ENCODE peak calls at places on chromosomes 6 and 20, in eight cellular contexts. G is DND-41, J is spleen, R is fibroblast of mammary gland, U is endothelial cell of umbilical vein, L is heart left ventricle, O is PC-3, F is HFFc6. Z is an unnamed sample.

GRCh38 chr6:113328886-113329381 is 528.2 kb upstream of the MARCKS start:
- DNase-seq in U (no peak), O (no peak), L (no peak), J (no peak), F (no peak), R (peak; percentile 12), G (no peak), Z (no peak)

GRCh38 chr6:112298021-112298745 is 43.8 kb upstream of the LAMA4 start:
- DNase-seq in G (no peak), O (peak; percentile 73), U (peak; percentile 85), F (peak; percentile 94), J (no peak), L (no peak), R (peak; percentile 97), Z (no peak)

GRCh38 chr6:111809264-111809663 is 64.0 kb downstream of the FYN start:
- DNase-seq in R (peak; percentile 67), F (no peak), O (no peak), G (no peak), J (no peak), L (no peak), U (no peak), Z (no peak)

GRCh38 chr6:170371588-170371987 is 65.0 kb downstream of the FAM120B start:
- DNase-seq in J (no peak), O (no peak), G (peak; percentile 17), L (no peak), R (no peak), F (no peak), U (no peak), Z (peak; percentile 25)

GRCh38 chr6:149107520-149107919 is 210.0 kb upstream of the TAB2 start:
- DNase-seq in F (no peak), O (no peak), U (no peak), J (no peak), L (no peak), G (no peak), R (no peak), Z (no peak)

GRCh38 chr6:147282566-147282959 is 78.3 kb downstream of the STXBP5 start:
- DNase-seq in U (no peak), R (no peak), O (no peak), F (no peak), J (no peak), L (no peak), G (no peak), Z (no peak)

GRCh38 chr20:24497851-24498250 is 28.4 kb downstream of the SYNDIG1 start:
- DNase-seq in U (no peak), R (peak; percentile 11), L (no peak), J (no peak), O (peak; percentile 9), F (no peak), G (no peak), Z (peak; percentile 45)

GRCh38 chr20:48282591-48283228 is 497.4 kb upstream of the SULF2 start:
- DNase-seq in R (no peak), L (no peak), U (no peak), O (no peak), G (peak; percentile 15), J (no peak), F (no peak), Z (no peak)

GRCh38 chr6:51342393-51342792 is 523.7 kb downstream of the TFAP2B start:
- DNase-seq in L (no peak), O (no peak), U (no peak), G (no peak), F (no peak), R (no peak), J (no peak), Z (no peak)

GRCh38 chr20:56657879-56658278 is 28.8 kb downstream of the TFAP2C start:
- DNase-seq in G (no peak), J (no peak), L (no peak), R (no peak), O (no peak), F (no peak), U (no peak), Z (no peak)

GRCh38 chr6:10556496-10557391 is 35.6 kb downstream of the GCNT2 start:
- DNase-seq in L (no peak), F (no peak), J (no peak), O (no peak), R (no peak), G (no peak), U (peak; percentile 68), Z (no peak)

GRCh38 chr6:87897581-87898147 is 150.0 kb upstream of the SPACA1 start:
- DNase-seq in O (no peak), R (peak; percentile 40), U (peak; percentile 11), G (no peak), L (no peak), J (no peak), F (no peak), Z (no peak)

GRCh38 chr6:100116409-100117194 is 122.6 kb upstream of the MCHR2 start:
- DNase-seq in J (no peak), R (peak; percentile 85), L (no peak), F (peak; percentile 74), O (peak; percentile 79), U (peak; percentile 82), G (peak; percentile 65), Z (no peak)

GRCh38 chr6:62652692-62653328 is 366.8 kb upstream of the KHDRBS2 start:
- DNase-seq in F (no peak), O (no peak), L (no peak), R (peak; percentile 36), G (no peak), J (no peak), U (no peak), Z (no peak)

GRCh38 chr6:119350202-119351004 is 842 bp upstream of the MAN1A1 start:
- DNase-seq in U (peak; percentile 66), G (no peak), L (no peak), R (peak; percentile 83), J (no peak), F (peak; percentile 21), O (peak; percentile 44), Z (no peak)

GRCh38 chr6:169093770-169094553 is 159.7 kb downstream of the THBS2 start:
- DNase-seq in G (no peak), J (no peak), R (peak; percentile 29), L (no peak), O (no peak), U (no peak), F (no peak), Z (no peak)

GRCh38 chr6:35177586-35177985 is 36.2 kb upstream of the SCUBE3 start:
- DNase-seq in R (no peak), F (peak; percentile 66), O (peak; percentile 68), J (no peak), L (no peak), G (no peak), U (no peak), Z (no peak)

GRCh38 chr6:11067348-11067747 is 23.2 kb upstream of the ELOVL2 start:
- DNase-seq in F (no peak), G (no peak), L (no peak), U (no peak), R (no peak), J (no peak), O (no peak), Z (no peak)

GRCh38 chr6:112618796-112619195 is 271.7 kb downstream of the RFPL4B start:
- DNase-seq in F (no peak), L (no peak), J (no peak), G (no peak), U (peak; percentile 63), R (peak; percentile 14), O (peak; percentile 16), Z (no peak)

GRCh38 chr6:33716890-33717632 is 5.6 kb upstream of the UQCC2 start:
- DNase-seq in R (no peak), L (no peak), F (no peak), J (peak; percentile 17), U (no peak), O (peak; percentile 19), G (no peak), Z (no peak)

GRCh38 chr6:133768656-133769295 is 120.1 kb upstream of the TCF21 start:
- DNase-seq in G (no peak), U (peak; percentile 40), R (no peak), O (peak; percentile 77), J (no peak), L (no peak), F (no peak), Z (no peak)

GRCh38 chr6:77457720-77458349 is 5.5 kb downstream of the HTR1B start:
- DNase-seq in F (peak; percentile 85), J (no peak), G (peak; percentile 40), U (peak; percentile 93), R (peak; percentile 97), O (peak; percentile 62), L (no peak), Z (peak; percentile 80)

GRCh38 chr6:96505363-96505762 is 16.2 kb upstream of the UFL1 start:
- DNase-seq in G (no peak), J (no peak), L (no peak), O (no peak), F (no peak), U (no peak), R (no peak), Z (no peak)

GRCh38 chr20:8749986-8750385 is 318.9 kb upstream of the PLCB4 start:
- DNase-seq in O (peak; percentile 33), R (peak; percentile 88), L (no peak), G (no peak), J (no peak), F (peak; percentile 53), U (no peak), Z (no peak)

GRCh38 chr20:61140576-61140975 is 111.5 kb upstream of the CDH4 start:
- DNase-seq in U (no peak), O (no peak), G (no peak), J (no peak), R (no peak), F (no peak), L (no peak), Z (no peak)

GRCh38 chr20:61146006-61146405 is 106.1 kb upstream of the CDH4 start:
- DNase-seq in R (peak; percentile 21), F (no peak), O (no peak), L (no peak), J (no peak), U (no peak), G (no peak), Z (no peak)
- TF ChIP-seq CTCF in R (no peak), F (no peak), O (no peak), L (no peak), J (no peak), U (no peak), G (no peak), Z (no peak)

GRCh38 chr6:14353798-14354197 is 236.2 kb downstream of the CD83 start:
- DNase-seq in O (no peak), L (no peak), J (no peak), G (no peak), F (no peak), U (no peak), R (no peak), Z (no peak)
- TF ChIP-seq CTCF in O (no peak), L (no peak), J (no peak), G (no peak), F (no peak), U (no peak), R (no peak), Z (no peak)

DNA sequence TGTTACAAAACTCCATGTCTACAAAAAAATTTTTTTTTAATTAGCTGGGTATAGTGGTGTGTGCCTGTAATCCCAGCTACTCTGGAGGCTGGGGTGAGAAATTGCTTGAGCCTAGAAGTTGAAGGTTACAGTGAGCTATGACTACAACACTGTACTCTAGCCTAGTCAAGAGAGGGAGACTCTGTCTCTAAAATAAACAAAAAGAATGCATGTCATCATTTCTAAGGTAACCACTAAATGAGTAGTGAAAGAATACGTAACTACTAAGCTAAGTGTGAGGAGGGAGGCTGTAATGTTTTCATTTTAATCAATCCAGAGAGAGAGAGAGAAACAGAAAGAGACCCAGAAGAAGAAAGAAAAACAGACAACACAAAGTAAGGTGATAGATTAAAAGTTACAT is 9.9 kb downstream of the SYCP2 start:
- DNase-seq in U (no peak), O (peak; percentile 20), G (no peak), F (no peak), R (no peak), J (no peak), L (no peak), Z (no peak)
- TF ChIP-seq CTCF in U (no peak), O (no peak), G (no peak), F (no peak), R (no peak), J (no peak), L (no peak), Z (no peak)

GRCh38 chr6:30685157-30685976 is 1.1 kb downstream of the PPP1R18 start:
- DNase-seq in O (no peak), L (peak; percentile 69), R (peak; percentile 44), G (peak; percentile 47), F (no peak), J (peak; percentile 89), U (peak; percentile 34), Z (peak; percentile 65)
- TF ChIP-seq CTCF in O (peak; percentile 30), L (peak; percentile 26), R (peak; percentile 33), G (peak; percentile 52), F (peak; percentile 52), J (no peak), U (peak; percentile 20), Z (no peak)